ENCODE peak calls at places on chromosomes 5 and 9, in seven cellular contexts. One of them, this sample, is unnamed.

GRCh38 chr5:133428072-133428660 is 184.2 kb downstream of the FSTL4 start:
- DNase-seq in IMR-90: no peak
- DNase-seq in mesenchymal stem cell: no peak
- DNase-seq in mesendoderm: no peak
- DNase-seq in neuronal stem cell: no peak
- DNase-seq in H1: no peak
- DNase-seq in trophoblast cell: no peak
- DNase-seq in this sample: no peak

GRCh38 chr5:73160239-73160671 is 12.7 kb upstream of the TMEM174 start:
- DNase-seq in IMR-90: no peak
- DNase-seq in mesenchymal stem cell: no peak
- DNase-seq in mesendoderm: no peak
- DNase-seq in neuronal stem cell: no peak
- DNase-seq in H1: no peak
- DNase-seq in trophoblast cell: no peak
- DNase-seq in this sample: no peak

GRCh38 chr9:91379461-91379860 is 17.7 kb upstream of the AUH start:
- DNase-seq in IMR-90: no peak
- DNase-seq in mesenchymal stem cell: peak; percentile 23
- DNase-seq in mesendoderm: no peak
- DNase-seq in neuronal stem cell: no peak
- DNase-seq in H1: no peak
- DNase-seq in trophoblast cell: peak; percentile 53
- DNase-seq in this sample: no peak

GRCh38 chr5:138641547-138642298 is 66.5 kb upstream of the HSPA9 start:
- DNase-seq in IMR-90: peak; percentile 60
- DNase-seq in mesenchymal stem cell: peak; percentile 69
- DNase-seq in mesendoderm: peak; percentile 90
- DNase-seq in neuronal stem cell: peak; percentile 85
- DNase-seq in H1: peak; percentile 34
- DNase-seq in trophoblast cell: peak; percentile 93
- DNase-seq in this sample: peak; percentile 86

GRCh38 chr9:32644698-32645097 is 9.2 kb upstream of the TAF1L start:
- DNase-seq in IMR-90: peak; percentile 78
- DNase-seq in mesenchymal stem cell: no peak
- DNase-seq in mesendoderm: peak; percentile 1
- DNase-seq in neuronal stem cell: no peak
- DNase-seq in H1: no peak
- DNase-seq in trophoblast cell: peak; percentile 1
- DNase-seq in this sample: no peak

GRCh38 chr5:83911367-83911919 is 190.8 kb upstream of the HAPLN1 start:
- DNase-seq in IMR-90: no peak
- DNase-seq in mesenchymal stem cell: no peak
- DNase-seq in mesendoderm: no peak
- DNase-seq in neuronal stem cell: no peak
- DNase-seq in H1: no peak
- DNase-seq in trophoblast cell: no peak
- DNase-seq in this sample: no peak

GRCh38 chr5:168317521-168318147 is 26.2 kb downstream of the WWC1 start:
- DNase-seq in IMR-90: peak; percentile 100
- DNase-seq in mesenchymal stem cell: peak; percentile 91
- DNase-seq in mesendoderm: peak; percentile 62
- DNase-seq in neuronal stem cell: no peak
- DNase-seq in H1: no peak
- DNase-seq in trophoblast cell: peak; percentile 99
- DNase-seq in this sample: no peak

GRCh38 chr5:105195765-105196164 is 1633.2 kb upstream of the NUDT12 start:
- DNase-seq in IMR-90: no peak
- DNase-seq in mesenchymal stem cell: no peak
- DNase-seq in mesendoderm: no peak
- DNase-seq in neuronal stem cell: no peak
- DNase-seq in H1: no peak
- DNase-seq in trophoblast cell: no peak
- DNase-seq in this sample: no peak

GRCh38 chr9:108083160-108083559 is 593.6 kb upstream of the KLF4 start:
- DNase-seq in IMR-90: no peak
- DNase-seq in mesenchymal stem cell: no peak
- DNase-seq in mesendoderm: peak; percentile 12
- DNase-seq in neuronal stem cell: no peak
- DNase-seq in H1: no peak
- DNase-seq in trophoblast cell: no peak
- DNase-seq in this sample: no peak

GRCh38 chr9:137163101-137163661 is 6.7 kb downstream of the LRRC26 start:
- DNase-seq in IMR-90: no peak
- DNase-seq in mesenchymal stem cell: peak; percentile 16
- DNase-seq in mesendoderm: peak; percentile 50
- DNase-seq in neuronal stem cell: no peak
- DNase-seq in H1: no peak
- DNase-seq in trophoblast cell: no peak
- DNase-seq in this sample: peak; percentile 70

GRCh38 chr5:131466171-131466766 is 168.8 kb downstream of the RAPGEF6 start:
- DNase-seq in IMR-90: peak; percentile 95
- DNase-seq in mesenchymal stem cell: peak; percentile 52
- DNase-seq in mesendoderm: no peak
- DNase-seq in neuronal stem cell: no peak
- DNase-seq in H1: no peak
- DNase-seq in trophoblast cell: no peak
- DNase-seq in this sample: no peak

GRCh38 chr5:179292681-179293080 is 52.6 kb downstream of the ADAMTS2 start:
- DNase-seq in IMR-90: no peak
- DNase-seq in mesenchymal stem cell: no peak
- DNase-seq in mesendoderm: no peak
- DNase-seq in neuronal stem cell: no peak
- DNase-seq in H1: no peak
- DNase-seq in trophoblast cell: no peak
- DNase-seq in this sample: no peak
- H3K18ac ChIP-seq in IMR-90: no peak overlapping the region
- H3K18ac ChIP-seq in mesenchymal stem cell: no peak overlapping the region
- H3K18ac ChIP-seq in mesendoderm: no peak overlapping the region
- H3K18ac ChIP-seq in neuronal stem cell: peak overlapping the region; percentile 76
- H3K18ac ChIP-seq in H1: no peak overlapping the region
- H3K18ac ChIP-seq in trophoblast cell: no peak overlapping the region
- H3K18ac ChIP-seq in this sample: no peak overlapping the region

GRCh38 chr5:136730426-136730825 is 365.1 kb upstream of the TRPC7 start:
- DNase-seq in IMR-90: no peak
- DNase-seq in mesenchymal stem cell: no peak
- DNase-seq in mesendoderm: no peak
- DNase-seq in neuronal stem cell: no peak
- DNase-seq in H1: no peak
- DNase-seq in trophoblast cell: peak; percentile 62
- DNase-seq in this sample: no peak
- H3K4me2 ChIP-seq in IMR-90: no peak overlapping the region
- H3K4me2 ChIP-seq in mesenchymal stem cell: peak overlapping the region; percentile 10
- H3K4me2 ChIP-seq in mesendoderm: no peak overlapping the region
- H3K4me2 ChIP-seq in neuronal stem cell: no peak overlapping the region
- H3K4me2 ChIP-seq in H1: no peak overlapping the region
- H3K4me2 ChIP-seq in trophoblast cell: no peak overlapping the region
- H3K4me2 ChIP-seq in this sample: no peak overlapping the region

GRCh38 chr5:26869781-26870180 is 168.6 kb downstream of the CDH9 start:
- DNase-seq in IMR-90: no peak
- DNase-seq in mesenchymal stem cell: no peak
- DNase-seq in mesendoderm: no peak
- DNase-seq in neuronal stem cell: no peak
- DNase-seq in H1: no peak
- DNase-seq in trophoblast cell: no peak
- DNase-seq in this sample: no peak

GRCh38 chr5:26868504-26868903 is 169.9 kb downstream of the CDH9 start:
- DNase-seq in IMR-90: no peak
- DNase-seq in mesenchymal stem cell: no peak
- DNase-seq in mesendoderm: no peak
- DNase-seq in neuronal stem cell: no peak
- DNase-seq in H1: no peak
- DNase-seq in trophoblast cell: no peak
- DNase-seq in this sample: no peak

GRCh38 chr5:26877154-26877553 is 161.2 kb downstream of the CDH9 start:
- DNase-seq in IMR-90: no peak
- DNase-seq in mesenchymal stem cell: no peak
- DNase-seq in mesendoderm: no peak
- DNase-seq in neuronal stem cell: no peak
- DNase-seq in H1: no peak
- DNase-seq in trophoblast cell: no peak
- DNase-seq in this sample: no peak

DNA sequence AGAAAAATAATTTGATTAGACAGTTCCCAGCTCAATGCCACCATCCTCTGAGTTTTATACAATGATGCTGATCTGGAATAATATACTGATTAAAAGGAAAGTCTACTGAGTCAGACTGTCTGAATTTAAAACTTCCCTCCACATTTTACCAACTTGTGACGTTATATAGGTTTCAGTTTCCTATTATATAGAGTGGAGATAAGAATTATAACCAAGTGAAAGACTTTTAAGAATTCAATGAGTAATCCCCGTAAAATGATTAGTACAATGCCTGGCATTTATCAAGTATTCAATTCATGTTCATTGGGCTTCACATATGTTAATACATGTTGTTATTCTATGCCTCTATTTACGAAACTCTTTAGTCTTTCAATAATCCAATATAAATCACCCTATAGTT is 166.0 kb downstream of the CDH9 start:
- DNase-seq in IMR-90: no peak
- DNase-seq in mesenchymal stem cell: no peak
- DNase-seq in mesendoderm: no peak
- DNase-seq in neuronal stem cell: no peak
- DNase-seq in H1: no peak
- DNase-seq in trophoblast cell: no peak
- DNase-seq in this sample: no peak
- H3K18ac ChIP-seq in IMR-90: no peak overlapping the region
- H3K18ac ChIP-seq in mesenchymal stem cell: no peak overlapping the region
- H3K18ac ChIP-seq in mesendoderm: no peak overlapping the region
- H3K18ac ChIP-seq in neuronal stem cell: no peak overlapping the region
- H3K18ac ChIP-seq in H1: no peak overlapping the region
- H3K18ac ChIP-seq in trophoblast cell: no peak overlapping the region
- H3K18ac ChIP-seq in this sample: no peak overlapping the region

GRCh38 chr9:83986223-83986622 is 5.6 kb downstream of the RMI1 start:
- DNase-seq in IMR-90: no peak
- DNase-seq in mesenchymal stem cell: no peak
- DNase-seq in mesendoderm: no peak
- DNase-seq in neuronal stem cell: no peak
- DNase-seq in H1: no peak
- DNase-seq in trophoblast cell: no peak
- DNase-seq in this sample: no peak
- H3K4me2 ChIP-seq in IMR-90: no peak overlapping the region
- H3K4me2 ChIP-seq in mesenchymal stem cell: no peak overlapping the region
- H3K4me2 ChIP-seq in mesendoderm: no peak overlapping the region
- H3K4me2 ChIP-seq in neuronal stem cell: no peak overlapping the region
- H3K4me2 ChIP-seq in H1: no peak overlapping the region
- H3K4me2 ChIP-seq in trophoblast cell: no peak overlapping the region
- H3K4me2 ChIP-seq in this sample: no peak overlapping the region

GRCh38 chr5:6083311-6083941 is 294.9 kb downstream of the MED10 start:
- DNase-seq in IMR-90: no peak
- DNase-seq in mesenchymal stem cell: no peak
- DNase-seq in mesendoderm: peak; percentile 41
- DNase-seq in neuronal stem cell: no peak
- DNase-seq in H1: no peak
- DNase-seq in trophoblast cell: no peak
- DNase-seq in this sample: peak; percentile 58

GRCh38 chr5:6082685-6083084 is 295.7 kb downstream of the MED10 start:
- DNase-seq in IMR-90: no peak
- DNase-seq in mesenchymal stem cell: no peak
- DNase-seq in mesendoderm: no peak
- DNase-seq in neuronal stem cell: no peak
- DNase-seq in H1: no peak
- DNase-seq in trophoblast cell: peak; percentile 6
- DNase-seq in this sample: no peak

GRCh38 chr5:6080436-6080835 is 297.9 kb downstream of the MED10 start:
- DNase-seq in IMR-90: no peak
- DNase-seq in mesenchymal stem cell: no peak
- DNase-seq in mesendoderm: no peak
- DNase-seq in neuronal stem cell: no peak
- DNase-seq in H1: no peak
- DNase-seq in trophoblast cell: no peak
- DNase-seq in this sample: no peak

GRCh38 chr5:6080930-6081726 is 297.2 kb downstream of the MED10 start:
- DNase-seq in IMR-90: no peak
- DNase-seq in mesenchymal stem cell: no peak
- DNase-seq in mesendoderm: no peak
- DNase-seq in neuronal stem cell: no peak
- DNase-seq in H1: no peak
- DNase-seq in trophoblast cell: no peak
- DNase-seq in this sample: no peak

GRCh38 chr5:6081727-6082210 is 296.6 kb downstream of the MED10 start:
- DNase-seq in IMR-90: no peak
- DNase-seq in mesenchymal stem cell: no peak
- DNase-seq in mesendoderm: no peak
- DNase-seq in neuronal stem cell: no peak
- DNase-seq in H1: no peak
- DNase-seq in trophoblast cell: no peak
- DNase-seq in this sample: no peak
- H3K18ac ChIP-seq in IMR-90: no peak overlapping the region
- H3K18ac ChIP-seq in mesenchymal stem cell: no peak overlapping the region
- H3K18ac ChIP-seq in mesendoderm: no peak overlapping the region
- H3K18ac ChIP-seq in neuronal stem cell: no peak overlapping the region
- H3K18ac ChIP-seq in H1: no peak overlapping the region
- H3K18ac ChIP-seq in trophoblast cell: no peak overlapping the region
- H3K18ac ChIP-seq in this sample: no peak overlapping the region

GRCh38 chr9:81370096-81370495 is 319.3 kb downstream of the TLE1 start:
- DNase-seq in IMR-90: no peak
- DNase-seq in mesenchymal stem cell: no peak
- DNase-seq in mesendoderm: no peak
- DNase-seq in neuronal stem cell: no peak
- DNase-seq in H1: no peak
- DNase-seq in trophoblast cell: peak; percentile 97
- DNase-seq in this sample: no peak
- H3K4me2 ChIP-seq in IMR-90: no peak overlapping the region
- H3K4me2 ChIP-seq in mesenchymal stem cell: no peak overlapping the region
- H3K4me2 ChIP-seq in mesendoderm: no peak overlapping the region
- H3K4me2 ChIP-seq in neuronal stem cell: no peak overlapping the region
- H3K4me2 ChIP-seq in H1: no peak overlapping the region
- H3K4me2 ChIP-seq in trophoblast cell: no peak overlapping the region
- H3K4me2 ChIP-seq in this sample: no peak overlapping the region

This sample was measured in H9.